ENCODE peak calls at places on chromosomes 11 and 22, in ten cellular contexts. B is Calu3, A is A673, V is Peyer's patch, S is mesothelial cell of epicardium, O is AG10803, Y is neural progenitor cell, U is H1, W is B cell, Q is brain microvascular endothelial cell. T is an unnamed sample.

GRCh38 chr22:36323182-36323854 is 64.4 kb downstream of the MYH9 start:
- DNase-seq in B (no peak), A (peak), V (no peak), S (no peak), O (peak), Y (no peak), U (no peak), W (no peak), Q (peak), T (no peak)

GRCh38 chr11:1202154-1202775 is 20.6 kb upstream of the MUC5B start:
- DNase-seq in B (no peak), A (peak), V (peak), S (peak), O (no peak), Y (no peak), U (no peak), W (peak), Q (no peak), T (no peak)

GRCh38 chr11:70739811-70740474 is 341.6 kb downstream of the CTTN start:
- DNase-seq in B (no peak), A (no peak), V (no peak), S (no peak), O (no peak), Y (peak), U (no peak), W (no peak), Q (no peak), T (no peak)

GRCh38 chr22:25002241-25002985 is 49.9 kb downstream of the KIAA1671 start:
- DNase-seq in B (no peak), A (no peak), V (no peak), S (no peak), O (no peak), Y (no peak), U (no peak), W (no peak), Q (no peak), T (no peak)

GRCh38 chr22:39999144-39999757 is 4.5 kb downstream of the FAM83F start:
- DNase-seq in B (peak), A (no peak), V (peak), S (no peak), O (peak), Y (peak), U (no peak), W (no peak), Q (peak), T (no peak)

GRCh38 chr11:61828629-61829407 is 718 bp downstream of the FADS2 start:
- DNase-seq in B (no peak), A (peak), V (peak), S (peak), O (peak), Y (peak), U (no peak), W (no peak), Q (no peak), T (peak)

GRCh38 chr11:67674442-67674871 is at the start of gene ALDH3B2:
- DNase-seq in B (peak), A (no peak), V (no peak), S (no peak), O (no peak), Y (no peak), U (no peak), W (no peak), Q (no peak), T (no peak)

GRCh38 chr22:50039669-50040458 is 18.2 kb downstream of the TTLL8 start:
- DNase-seq in B (no peak), A (no peak), V (no peak), S (no peak), O (no peak), Y (no peak), U (no peak), W (peak), Q (no peak), T (no peak)

GRCh38 chr11:19191530-19192169 is 10.1 kb downstream of the CSRP3 start:
- DNase-seq in B (no peak), A (no peak), V (no peak), S (no peak), O (no peak), Y (no peak), U (no peak), W (no peak), Q (no peak), T (no peak)

GRCh38 chr11:117597083-117597482 is 199.9 kb downstream of the DSCAML1 start:
- DNase-seq in B (peak), A (peak), V (no peak), S (peak), O (peak), Y (peak), U (no peak), W (no peak), Q (peak), T (peak)

GRCh38 chr11:119236490-119236889 is 30.4 kb downstream of the CBL start:
- DNase-seq in B (no peak), A (no peak), V (no peak), S (no peak), O (no peak), Y (no peak), U (no peak), W (no peak), Q (no peak), T (peak)

GRCh38 chr11:202490-202889 is 4.7 kb downstream of the BET1L start:
- DNase-seq in B (no peak), A (no peak), V (no peak), S (no peak), O (no peak), Y (no peak), U (no peak), W (no peak), Q (no peak), T (no peak)

GRCh38 chr11:73129198-73129597 is 12.9 kb downstream of the FCHSD2 start:
- DNase-seq in B (no peak), A (no peak), V (no peak), S (no peak), O (no peak), Y (no peak), U (no peak), W (no peak), Q (no peak), T (no peak)

GRCh38 chr11:77560605-77561004 is 29.1 kb upstream of the AQP11 start:
- DNase-seq in B (no peak), A (peak), V (no peak), S (no peak), O (peak), Y (no peak), U (no peak), W (no peak), Q (peak), T (no peak)

GRCh38 chr11:96143016-96143670 is 199.9 kb downstream of the MAML2 start:
- DNase-seq in B (no peak), A (peak), V (no peak), S (no peak), O (peak), Y (peak), U (no peak), W (no peak), Q (no peak), T (no peak)

GRCh38 chr22:27994481-27995331 is 75.7 kb upstream of the PITPNB start:
- DNase-seq in B (no peak), A (no peak), V (peak), S (no peak), O (no peak), Y (no peak), U (no peak), W (no peak), Q (no peak), T (no peak)

GRCh38 chr11:78476066-78476465 is 58.4 kb upstream of the GAB2 start:
- DNase-seq in B (no peak), A (no peak), V (no peak), S (no peak), O (no peak), Y (no peak), U (no peak), W (no peak), Q (no peak), T (no peak)

GRCh38 chr11:102267602-102268001 is 49.7 kb upstream of the BIRC3 start:
- DNase-seq in B (no peak), A (no peak), V (no peak), S (no peak), O (peak), Y (no peak), U (no peak), W (no peak), Q (peak), T (no peak)

GRCh38 chr11:69035959-69036340 is 12.8 kb upstream of the TPCN2 start:
- DNase-seq in B (no peak), A (no peak), V (no peak), S (no peak), O (peak), Y (no peak), U (no peak), W (no peak), Q (no peak), T (no peak)

GRCh38 chr22:47014946-47015345 is 252.5 kb downstream of the TBC1D22A start:
- DNase-seq in B (no peak), A (no peak), V (no peak), S (no peak), O (no peak), Y (no peak), U (no peak), W (no peak), Q (no peak), T (no peak)

GRCh38 chr11:68998390-68998911 is 14.6 kb downstream of the MRGPRF start:
- DNase-seq in B (no peak), A (peak), V (peak), S (no peak), O (peak), Y (no peak), U (no peak), W (peak), Q (no peak), T (no peak)

GRCh38 chr11:16223558-16223957 is 132.8 kb downstream of the SOX6 start:
- DNase-seq in B (no peak), A (peak), V (no peak), S (no peak), O (no peak), Y (no peak), U (no peak), W (no peak), Q (no peak), T (no peak)

GRCh38 chr11:12625438-12626071 is 48.7 kb upstream of the TEAD1 start:
- DNase-seq in B (no peak), A (peak), V (no peak), S (no peak), O (peak), Y (no peak), U (no peak), W (no peak), Q (peak), T (no peak)

GRCh38 chr11:130650456-130651068 is 202.1 kb downstream of the ADAMTS15 start:
- DNase-seq in B (no peak), A (no peak), V (no peak), S (no peak), O (peak), Y (no peak), U (no peak), W (no peak), Q (no peak), T (no peak)

GRCh38 chr11:59891781-59892181 is 13.2 kb downstream of the OOSP3 start:
- DNase-seq in B (no peak), A (peak), V (no peak), S (no peak), O (no peak), Y (peak), U (no peak), W (no peak), Q (peak), T (no peak)

GRCh38 chr22:44166877-44167276 is 13.8 kb upstream of the PARVG start:
- DNase-seq in B (no peak), A (no peak), V (no peak), S (no peak), O (no peak), Y (no peak), U (no peak), W (no peak), Q (no peak), T (no peak)

GRCh38 chr11:66471142-66471541 is 4.4 kb downstream of the PELI3 start:
- DNase-seq in B (no peak), A (no peak), V (no peak), S (no peak), O (no peak), Y (no peak), U (no peak), W (no peak), Q (no peak), T (no peak)

GRCh38 chr11:62400760-62401159 is 18.1 kb upstream of the SCGB1A1 start:
- DNase-seq in B (no peak), A (no peak), V (peak), S (peak), O (peak), Y (no peak), U (no peak), W (no peak), Q (peak), T (no peak)

GRCh38 chr22:29427176-29427760 is 11.1 kb upstream of the RFPL1 start:
- DNase-seq in B (no peak), A (no peak), V (no peak), S (no peak), O (no peak), Y (no peak), U (no peak), W (no peak), Q (no peak), T (no peak)

GRCh38 chr11:2257023-2257700 is 13.2 kb downstream of the ASCL2 start:
- DNase-seq in B (peak), A (no peak), V (peak), S (no peak), O (no peak), Y (no peak), U (no peak), W (no peak), Q (no peak), T (no peak)

GRCh38 chr11:46382644-46383403 is 1.4 kb downstream of the MDK start:
- DNase-seq in B (no peak), A (peak), V (no peak), S (no peak), O (peak), Y (peak), U (no peak), W (no peak), Q (no peak), T (no peak)

GRCh38 chr11:70587095-70587389 is 188.7 kb downstream of the CTTN start:
- DNase-seq in B (no peak), A (no peak), V (no peak), S (no peak), O (no peak), Y (no peak), U (no peak), W (peak), Q (no peak), T (no peak)

GRCh38 chr11:107780775-107781174 is 68.9 kb upstream of the SLN start:
- DNase-seq in B (no peak), A (no peak), V (no peak), S (no peak), O (no peak), Y (no peak), U (no peak), W (no peak), Q (no peak), T (no peak)
- TF ChIP-seq CTCF in B (no peak), A (no peak), V (no peak), S (no peak), O (no peak), Y (no peak), U (no peak), W (no peak), Q (peak), T (no peak)

GRCh38 chr11:94107363-94107762 is 21.3 kb upstream of the PANX1 start:
- DNase-seq in B (no peak), A (no peak), V (no peak), S (no peak), O (no peak), Y (no peak), U (no peak), W (no peak), Q (no peak), T (no peak)
- TF ChIP-seq CTCF in B (no peak), A (peak), V (no peak), S (no peak), O (peak), Y (peak), U (no peak), W (no peak), Q (peak), T (no peak)

DNA sequence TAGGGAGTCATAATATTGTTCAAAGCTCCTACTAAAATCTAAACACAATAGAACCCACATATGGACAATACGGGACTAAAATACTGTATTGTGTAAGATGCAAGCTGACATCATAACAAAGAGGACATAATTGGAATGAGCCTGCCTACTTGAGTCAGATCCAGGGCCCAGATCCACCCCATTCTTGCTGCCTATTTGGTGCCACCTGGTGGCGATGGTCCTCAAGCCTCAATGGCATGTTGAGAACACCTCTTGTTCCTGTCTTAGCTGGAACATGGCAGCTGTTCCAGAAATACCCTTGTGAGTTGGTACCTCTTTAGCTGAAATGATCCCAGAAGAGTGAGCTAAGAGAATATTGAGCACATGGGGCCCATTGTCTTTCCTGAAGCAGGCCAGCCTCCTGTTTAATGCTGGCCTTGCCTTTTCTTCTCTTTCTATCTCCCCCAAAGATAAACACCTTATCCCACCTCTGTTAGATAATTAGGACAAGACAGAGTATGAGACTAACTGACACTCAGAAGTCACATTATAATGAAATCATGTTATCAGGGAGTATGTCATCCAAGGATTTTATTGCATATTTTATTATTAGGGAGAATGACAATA is 680.9 kb upstream of the ANO5 start:
- DNase-seq in B (peak), A (peak), V (peak), S (peak), O (peak), Y (peak), U (peak), W (no peak), Q (peak), T (peak)
- TF ChIP-seq CTCF in B (peak), A (peak), V (peak), S (peak), O (peak), Y (peak), U (peak), W (no peak), Q (peak), T (peak)

GRCh38 chr22:19037282-19038163 is 84.7 kb downstream of the DGCR2 start:
- DNase-seq in B (no peak), A (no peak), V (no peak), S (no peak), O (no peak), Y (no peak), U (no peak), W (no peak), Q (no peak), T (no peak)

GRCh38 chr22:19039448-19039780 is 82.8 kb downstream of the DGCR2 start:
- DNase-seq in B (no peak), A (no peak), V (no peak), S (no peak), O (no peak), Y (no peak), U (no peak), W (no peak), Q (no peak), T (no peak)

GRCh38 chr22:19038164-19038546 is 84.1 kb downstream of the DGCR2 start:
- DNase-seq in B (no peak), A (no peak), V (no peak), S (no peak), O (no peak), Y (no peak), U (no peak), W (no peak), Q (no peak), T (no peak)

GRCh38 chr22:19039796-19040580 is 82.2 kb downstream of the DGCR2 start:
- DNase-seq in B (no peak), A (no peak), V (peak), S (no peak), O (no peak), Y (no peak), U (no peak), W (no peak), Q (no peak), T (no peak)

DNA sequence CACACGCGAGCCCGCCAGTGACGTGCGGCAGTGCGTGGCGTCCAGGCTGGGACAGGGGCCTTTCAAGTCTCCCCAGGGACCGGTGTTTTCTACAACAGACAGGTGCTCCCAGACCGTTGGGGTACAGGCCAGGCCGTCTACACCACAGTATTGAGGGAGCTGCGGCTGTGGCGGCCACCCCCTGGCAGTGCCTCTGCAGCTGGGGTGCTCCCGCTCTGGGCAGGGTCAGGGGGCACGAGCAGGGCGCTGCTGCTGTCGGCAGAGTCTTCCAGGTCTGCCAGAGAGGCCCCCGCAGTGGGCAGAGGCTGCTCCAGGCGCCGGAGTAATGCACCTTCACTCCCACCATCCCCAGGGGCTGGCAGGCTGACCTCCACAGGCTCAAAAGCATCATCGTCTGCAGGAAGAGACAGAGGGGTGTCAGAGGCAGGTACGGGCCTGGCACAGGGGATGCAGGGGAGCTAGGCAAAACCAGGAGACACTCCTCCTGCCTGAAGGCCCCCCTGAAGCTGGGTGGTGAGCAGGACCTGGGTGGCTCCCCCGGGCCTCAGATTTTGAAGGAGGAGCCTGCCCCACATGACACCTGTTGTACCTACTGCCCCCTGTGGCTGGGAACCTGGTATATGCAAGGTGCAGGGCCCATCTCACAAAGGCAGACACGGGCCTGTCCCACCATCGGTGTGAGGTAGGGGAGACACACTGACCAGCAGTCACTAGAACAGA is 83.3 kb downstream of the DGCR2 start:
- DNase-seq in B (no peak), A (no peak), V (no peak), S (no peak), O (no peak), Y (no peak), U (no peak), W (no peak), Q (no peak), T (no peak)
- TF ChIP-seq CTCF in B (no peak), A (no peak), V (no peak), S (no peak), O (no peak), Y (no peak), U (no peak), W (no peak), Q (no peak), T (no peak)

GRCh38 chr22:20186871-20187546 is 36.2 kb upstream of the CCDC188 start:
- DNase-seq in B (no peak), A (no peak), V (no peak), S (no peak), O (no peak), Y (no peak), U (no peak), W (no peak), Q (no peak), T (no peak)

GRCh38 chr22:20185750-20186149 is 34.9 kb upstream of the CCDC188 start:
- DNase-seq in B (no peak), A (no peak), V (no peak), S (no peak), O (no peak), Y (no peak), U (no peak), W (no peak), Q (no peak), T (no peak)

GRCh38 chr22:20184501-20185145 is 33.8 kb upstream of the CCDC188 start:
- DNase-seq in B (no peak), A (no peak), V (no peak), S (no peak), O (no peak), Y (no peak), U (no peak), W (no peak), Q (no peak), T (no peak)

GRCh38 chr22:20187777-20188566 is 37.1 kb upstream of the CCDC188 start:
- DNase-seq in B (no peak), A (no peak), V (no peak), S (no peak), O (no peak), Y (no peak), U (no peak), W (no peak), Q (no peak), T (no peak)

GRCh38 chr22:20186183-20186870 is 35.5 kb upstream of the CCDC188 start:
- DNase-seq in B (no peak), A (peak), V (no peak), S (no peak), O (no peak), Y (peak), U (peak), W (no peak), Q (no peak), T (no peak)
- TF ChIP-seq CTCF in B (no peak), A (peak), V (no peak), S (no peak), O (no peak), Y (peak), U (peak), W (no peak), Q (peak), T (no peak)